ENCODE peak calls at places on chromosomes 11 and 22, in five cellular contexts. V, R, Q, E and B are unnamed samples.

GRCh38 chr22:23884133-23884532 is 10.1 kb upstream of the MIF start:
- DNase-seq in V (no peak), R (no peak), Q (no peak), E (no peak), B (no peak)

GRCh38 chr22:41047741-41048140 is 44.7 kb upstream of the EP300 start:
- DNase-seq in V (no peak), R (no peak), Q (no peak), E (no peak), B (no peak)

GRCh38 chr11:1055109-1055703 is 18.7 kb upstream of the MUC6 start:
- DNase-seq in V (no peak), R (no peak), Q (no peak), E (no peak), B (no peak)

GRCh38 chr11:69644071-69644961 is 3.4 kb downstream of the CCND1 start:
- DNase-seq in V (peak), R (no peak), Q (no peak), E (no peak), B (no peak)

GRCh38 chr22:40014661-40015255 is 20.0 kb downstream of the FAM83F start:
- DNase-seq in V (no peak), R (no peak), Q (no peak), E (no peak), B (no peak)

GRCh38 chr11:33507967-33508366 is 192.7 kb downstream of the C11orf91 start:
- DNase-seq in V (peak), R (no peak), Q (no peak), E (no peak), B (peak)

GRCh38 chr11:61082931-61083531 is 19.3 kb upstream of the CD5 start:
- DNase-seq in V (no peak), R (no peak), Q (no peak), E (no peak), B (no peak)

GRCh38 chr11:109788969-109789490 is 304.2 kb upstream of the ZC3H12C start:
- DNase-seq in V (no peak), R (no peak), Q (no peak), E (no peak), B (no peak)

GRCh38 chr11:60871378-60872061 is 4.2 kb downstream of the ZP1 start:
- DNase-seq in V (no peak), R (no peak), Q (no peak), E (no peak), B (no peak)

GRCh38 chr11:72338741-72339140 is 94.8 kb upstream of the PHOX2A start:
- DNase-seq in V (no peak), R (no peak), Q (no peak), E (no peak), B (no peak)

GRCh38 chr22:33923660-33924246 is 3.5 kb upstream of the LARGE1 start:
- DNase-seq in V (peak), R (peak), Q (peak), E (no peak), B (peak)

GRCh38 chr22:38940985-38941384 is 16.4 kb upstream of the APOBEC3A start:
- DNase-seq in V (no peak), R (no peak), Q (no peak), E (no peak), B (no peak)

GRCh38 chr11:27158763-27159679 is 118.4 kb downstream of the BBOX1 start:
- DNase-seq in V (peak), R (peak), Q (no peak), E (no peak), B (peak)

GRCh38 chr22:19891350-19892248 is 36.9 kb upstream of the GNB1L start:
- DNase-seq in V (peak), R (peak), Q (no peak), E (no peak), B (no peak)

GRCh38 chr22:37985751-37986281 is 1.5 kb upstream of the SOX10 start:
- DNase-seq in V (no peak), R (no peak), Q (no peak), E (no peak), B (no peak)

GRCh38 chr22:44583076-44583760 is 85.2 kb upstream of the RTL6 start:
- DNase-seq in V (no peak), R (no peak), Q (no peak), E (no peak), B (no peak)

GRCh38 chr11:1389932-1390587 is at the start of gene BRSK2:
- DNase-seq in V (no peak), R (no peak), Q (no peak), E (no peak), B (peak)

GRCh38 chr22:27075028-27075678 is 417.8 kb downstream of the MIAT start:
- DNase-seq in V (no peak), R (no peak), Q (peak), E (no peak), B (no peak)

GRCh38 chr11:31240340-31240904 is 129.1 kb downstream of the DCDC1 start:
- DNase-seq in V (peak), R (peak), Q (no peak), E (no peak), B (peak)

GRCh38 chr11:63839508-63840355 is 822 bp downstream of the MARK2 start:
- DNase-seq in V (no peak), R (no peak), Q (no peak), E (no peak), B (no peak)

GRCh38 chr11:110430267-110431211 is 791 bp downstream of the FDX1 start:
- DNase-seq in V (peak), R (no peak), Q (no peak), E (peak), B (peak)

GRCh38 chr11:12090061-12090572 is 20.3 kb upstream of the MICAL2 start:
- DNase-seq in V (no peak), R (no peak), Q (no peak), E (no peak), B (no peak)

GRCh38 chr11:81658722-81659121 is 1074.9 kb downstream of the FAM181B start:
- DNase-seq in V (peak), R (peak), Q (no peak), E (no peak), B (peak)

GRCh38 chr11:45102361-45102809 is 44.1 kb upstream of the PRDM11 start:
- DNase-seq in V (no peak), R (no peak), Q (peak), E (no peak), B (no peak)

GRCh38 chr11:2366733-2367132 is 10.4 kb upstream of the CD81 start:
- DNase-seq in V (no peak), R (no peak), Q (no peak), E (no peak), B (no peak)

GRCh38 chr11:46588131-46588530 is 5.7 kb downstream of the AMBRA1 start:
- DNase-seq in V (no peak), R (no peak), Q (no peak), E (no peak), B (no peak)

GRCh38 chr22:48943567-48944432 is 883.9 kb downstream of the BRD1 start:
- DNase-seq in V (peak), R (no peak), Q (peak), E (no peak), B (peak)

GRCh38 chr11:73398132-73398526 is 21.9 kb downstream of the RELT start:
- DNase-seq in V (no peak), R (no peak), Q (no peak), E (no peak), B (no peak)

GRCh38 chr22:28855355-28856094 is 27.8 kb upstream of the ZNRF3 start:
- DNase-seq in V (peak), R (peak), Q (peak), E (peak), B (peak)

GRCh38 chr22:37716708-37717107 is 19.9 kb downstream of the TRIOBP start:
- DNase-seq in V (no peak), R (no peak), Q (no peak), E (no peak), B (no peak)

GRCh38 chr11:66847461-66848232 is 4.4 kb downstream of the RCE1 start:
- DNase-seq in V (no peak), R (no peak), Q (no peak), E (no peak), B (no peak)

GRCh38 chr11:819129-819931 is 616 bp downstream of the PNPLA2 start:
- DNase-seq in V (peak), R (no peak), Q (peak), E (no peak), B (peak)

GRCh38 chr11:102168483-102168882 is 58.2 kb downstream of the YAP1 start:
- DNase-seq in V (no peak), R (no peak), Q (no peak), E (no peak), B (no peak)

GRCh38 chr22:37852418-37852817 is 3.2 kb downstream of the EIF3L start:
- DNase-seq in V (no peak), R (no peak), Q (no peak), E (no peak), B (no peak)

GRCh38 chr11:86592047-86592564 is 80.3 kb downstream of the ME3 start:
- DNase-seq in V (no peak), R (no peak), Q (no peak), E (no peak), B (no peak)

GRCh38 chr22:35454416-35455054 is 54.6 kb downstream of the MCM5 start:
- DNase-seq in V (no peak), R (no peak), Q (no peak), E (no peak), B (no peak)

GRCh38 chr11:118353084-118353710 is 6.2 kb upstream of the UBE4A start:
- DNase-seq in V (no peak), R (no peak), Q (no peak), E (no peak), B (no peak)

GRCh38 chr11:39209966-39210365 is 2249.5 kb downstream of the LRRC4C start:
- DNase-seq in V (no peak), R (no peak), Q (no peak), E (no peak), B (no peak)

GRCh38 chr11:128415539-128415938 is 171.8 kb downstream of the ETS1 start:
- DNase-seq in V (no peak), R (no peak), Q (no peak), E (peak), B (no peak)

GRCh38 chr11:35619030-35619753 is 932 bp downstream of the FJX1 start:
- DNase-seq in V (no peak), R (no peak), Q (peak), E (no peak), B (peak)

DNA sequence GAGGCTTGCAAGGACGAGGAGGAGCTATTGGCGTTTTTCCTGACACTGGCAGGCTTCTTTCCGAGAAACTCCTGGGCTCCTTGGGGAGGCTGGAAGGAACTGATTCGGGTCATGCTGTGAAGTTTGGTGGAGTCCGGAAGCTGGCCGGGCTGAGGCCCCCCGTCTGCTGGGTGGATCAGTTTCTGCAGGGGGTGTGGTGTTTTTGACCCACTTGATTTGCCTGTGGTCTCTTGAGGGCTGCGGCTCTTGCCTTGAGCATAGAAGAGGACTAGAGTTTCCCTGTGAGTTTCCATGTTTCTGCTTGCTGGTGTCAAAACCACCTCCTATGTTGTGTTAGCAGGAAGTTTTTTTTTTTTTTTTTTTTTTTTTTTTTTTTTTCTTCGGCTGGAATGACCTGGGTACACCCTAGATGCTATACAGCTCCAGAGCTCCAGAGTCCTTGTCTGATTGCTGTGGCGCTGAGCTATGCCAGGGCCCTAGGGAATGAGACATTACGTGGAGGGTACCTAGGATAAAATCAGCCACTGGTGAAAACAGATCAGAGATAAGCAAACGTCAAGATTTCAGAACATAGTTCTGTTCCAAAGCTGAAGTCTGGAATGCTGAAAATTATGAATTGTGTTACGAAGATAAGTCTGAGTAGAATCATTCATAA is 728 bp downstream of the TBC1D22A start:
- DNase-seq in V (no peak), R (no peak), Q (no peak), E (no peak), B (no peak)
- TF ChIP-seq SUZ12 in V (no peak), R (no peak), Q (no peak), E (no peak), B (no peak)

GRCh38 chr11:130480721-130481140 is 32.3 kb downstream of the ADAMTS15 start:
- DNase-seq in V (no peak), R (no peak), Q (no peak), E (no peak), B (no peak)
- TF ChIP-seq SUZ12 in V (no peak), R (no peak), Q (no peak), E (no peak), B (no peak)

GRCh38 chr11:103545551-103545950 is 436.3 kb downstream of the DYNC2H1 start:
- DNase-seq in V (no peak), R (no peak), Q (no peak), E (no peak), B (no peak)

GRCh38 chr11:103542851-103543250 is 433.6 kb downstream of the DYNC2H1 start:
- DNase-seq in V (no peak), R (no peak), Q (no peak), E (no peak), B (no peak)

GRCh38 chr11:103543456-103543855 is 434.2 kb downstream of the DYNC2H1 start:
- DNase-seq in V (no peak), R (no peak), Q (no peak), E (no peak), B (no peak)

GRCh38 chr11:103546236-103546635 is 437.0 kb downstream of the DYNC2H1 start:
- DNase-seq in V (no peak), R (no peak), Q (no peak), E (no peak), B (no peak)

DNA sequence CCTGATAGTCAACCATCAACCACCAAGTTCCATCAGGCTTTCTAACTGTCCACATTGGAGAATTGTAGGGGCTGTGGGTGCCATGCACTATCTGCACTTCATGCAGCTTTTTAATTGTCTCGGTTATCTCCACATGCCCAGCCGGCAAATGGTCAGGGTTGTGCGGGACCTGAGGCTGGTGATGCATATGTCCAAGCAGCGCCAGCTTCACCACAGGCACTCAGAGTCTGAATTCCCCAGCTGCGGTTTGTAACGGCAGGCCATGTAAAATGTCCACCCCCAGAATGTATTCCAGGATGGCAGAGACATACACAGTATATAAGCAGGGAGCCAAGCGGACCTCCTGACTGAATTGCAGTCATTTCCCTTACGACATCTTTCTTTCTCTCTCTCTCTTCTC is 435.6 kb downstream of the DYNC2H1 start:
- DNase-seq in V (no peak), R (no peak), Q (no peak), E (no peak), B (no peak)
- TF ChIP-seq SUZ12 in V (no peak), R (no peak), Q (no peak), E (no peak), B (no peak)

GRCh38 chr11:92764128-92764527 is 205.3 kb upstream of the MTNR1B start:
- DNase-seq in V (no peak), R (no peak), Q (no peak), E (no peak), B (no peak)

GRCh38 chr11:92765418-92765817 is 204.0 kb upstream of the MTNR1B start:
- DNase-seq in V (no peak), R (no peak), Q (no peak), E (no peak), B (no peak)

GRCh38 chr11:92769125-92769524 is 200.3 kb upstream of the MTNR1B start:
- DNase-seq in V (no peak), R (no peak), Q (no peak), E (no peak), B (no peak)

GRCh38 chr11:92767416-92767815 is 202.0 kb upstream of the MTNR1B start:
- DNase-seq in V (no peak), R (no peak), Q (no peak), E (no peak), B (no peak)

DNA sequence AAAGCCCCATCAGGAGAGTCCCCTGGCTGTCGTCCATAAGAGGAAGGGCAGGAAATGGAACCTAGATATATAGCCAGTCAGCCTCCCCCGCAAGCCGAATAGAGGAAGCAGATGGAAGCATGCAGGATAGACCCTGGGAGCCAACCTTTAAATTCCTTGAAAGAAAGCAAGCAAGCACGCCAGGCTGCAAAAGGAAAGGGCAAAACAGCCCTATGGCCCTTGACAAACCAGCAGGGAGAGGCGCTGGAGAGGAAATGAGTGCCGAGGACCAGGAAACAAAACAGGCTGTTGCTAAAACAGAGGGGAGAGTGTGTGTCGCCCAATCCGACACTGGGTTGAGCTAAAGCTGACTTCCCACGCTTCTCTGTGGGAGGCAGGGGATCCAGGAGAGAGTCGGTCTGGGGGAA is 203.5 kb upstream of the MTNR1B start:
- DNase-seq in V (no peak), R (no peak), Q (peak), E (no peak), B (no peak)
- TF ChIP-seq SUZ12 in V (no peak), R (no peak), Q (no peak), E (no peak), B (no peak)

DNA sequence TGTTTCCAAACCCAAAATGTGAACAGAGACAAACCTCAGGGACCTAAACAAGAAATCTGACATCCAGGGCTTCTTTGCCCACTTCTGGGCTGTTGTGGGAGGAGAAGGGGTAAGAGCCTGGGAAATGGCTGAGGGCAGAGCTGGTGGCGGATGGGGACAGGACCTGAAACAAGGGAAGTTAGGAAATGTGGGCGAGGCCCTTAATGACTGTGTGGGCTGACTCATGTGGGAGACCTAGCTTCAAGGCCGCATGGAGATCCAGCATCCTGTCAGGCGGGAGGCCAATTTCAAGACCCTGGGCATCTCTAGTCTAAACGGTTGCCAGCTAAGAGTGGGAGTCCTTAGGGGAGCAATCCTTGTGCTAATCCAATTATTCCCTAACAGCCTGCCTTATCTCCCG is 2.1 kb upstream of the OAF start:
- DNase-seq in V (peak), R (no peak), Q (no peak), E (no peak), B (no peak)
- TF ChIP-seq SUZ12 in V (no peak), R (no peak), Q (no peak), E (no peak), B (no peak)